ENCODE peak calls at places on chromosome 11, in four cellular contexts. One of them, this sample, is unnamed.

GRCh38 chr11:129576652-129577051 is 201.0 kb downstream of the BARX2 start:
- DNase-seq in effector CD4-positive, alpha-beta T cell: no peak
- DNase-seq in brain microvascular endothelial cell: no peak
- DNase-seq in mucosa of gallbladder: no peak
- DNase-seq in this sample: no peak

GRCh38 chr11:86500500-86501170 is 125.9 kb downstream of the CCDC81 start:
- DNase-seq in effector CD4-positive, alpha-beta T cell: no peak
- DNase-seq in brain microvascular endothelial cell: no peak
- DNase-seq in mucosa of gallbladder: no peak
- DNase-seq in this sample: no peak

GRCh38 chr11:2927851-2928604 is 1.2 kb downstream of the PHLDA2 start:
- DNase-seq in effector CD4-positive, alpha-beta T cell: no peak
- DNase-seq in brain microvascular endothelial cell: no peak
- DNase-seq in mucosa of gallbladder: no peak
- DNase-seq in this sample: no peak

GRCh38 chr11:133271206-133271605 is 261.1 kb downstream of the OPCML start:
- DNase-seq in effector CD4-positive, alpha-beta T cell: no peak
- DNase-seq in brain microvascular endothelial cell: no peak
- DNase-seq in mucosa of gallbladder: no peak
- DNase-seq in this sample: no peak

GRCh38 chr11:47950396-47950795 is 30.0 kb upstream of the PTPRJ start:
- DNase-seq in effector CD4-positive, alpha-beta T cell: peak
- DNase-seq in brain microvascular endothelial cell: no peak
- DNase-seq in mucosa of gallbladder: no peak
- DNase-seq in this sample: no peak

GRCh38 chr11:17400048-17400775 is 11.8 kb upstream of the KCNJ11 start:
- DNase-seq in effector CD4-positive, alpha-beta T cell: no peak
- DNase-seq in brain microvascular endothelial cell: no peak
- DNase-seq in mucosa of gallbladder: no peak
- DNase-seq in this sample: no peak

GRCh38 chr11:105589346-105589745 is 20.5 kb upstream of the GRIA4 start:
- DNase-seq in effector CD4-positive, alpha-beta T cell: no peak
- DNase-seq in brain microvascular endothelial cell: peak
- DNase-seq in mucosa of gallbladder: no peak
- DNase-seq in this sample: no peak

GRCh38 chr11:2355000-2355644 is 22.0 kb upstream of the CD81 start:
- DNase-seq in effector CD4-positive, alpha-beta T cell: no peak
- DNase-seq in brain microvascular endothelial cell: peak
- DNase-seq in mucosa of gallbladder: no peak
- DNase-seq in this sample: no peak

GRCh38 chr11:58629857-58630256 is 7.4 kb downstream of the CNTF start:
- DNase-seq in effector CD4-positive, alpha-beta T cell: no peak
- DNase-seq in brain microvascular endothelial cell: peak
- DNase-seq in mucosa of gallbladder: no peak
- DNase-seq in this sample: no peak

GRCh38 chr11:122044086-122044485 is 71.9 kb downstream of the BLID start:
- DNase-seq in effector CD4-positive, alpha-beta T cell: no peak
- DNase-seq in brain microvascular endothelial cell: no peak
- DNase-seq in mucosa of gallbladder: no peak
- DNase-seq in this sample: no peak

GRCh38 chr11:12470236-12470635 is 92.9 kb downstream of the PARVA start:
- DNase-seq in effector CD4-positive, alpha-beta T cell: no peak
- DNase-seq in brain microvascular endothelial cell: no peak
- DNase-seq in mucosa of gallbladder: no peak
- DNase-seq in this sample: no peak

GRCh38 chr11:121554552-121554951 is 101.8 kb upstream of the SORL1-AS1 start:
- DNase-seq in effector CD4-positive, alpha-beta T cell: no peak
- DNase-seq in brain microvascular endothelial cell: no peak
- DNase-seq in mucosa of gallbladder: no peak
- DNase-seq in this sample: no peak

GRCh38 chr11:30798547-30799236 is 212.5 kb upstream of the MPPED2 start:
- DNase-seq in effector CD4-positive, alpha-beta T cell: no peak
- DNase-seq in brain microvascular endothelial cell: no peak
- DNase-seq in mucosa of gallbladder: no peak
- DNase-seq in this sample: no peak

GRCh38 chr11:13098890-13099289 is 89.8 kb downstream of the RASSF10 start:
- DNase-seq in effector CD4-positive, alpha-beta T cell: no peak
- DNase-seq in brain microvascular endothelial cell: no peak
- DNase-seq in mucosa of gallbladder: no peak
- DNase-seq in this sample: no peak

GRCh38 chr11:106568632-106569031 is 449.6 kb downstream of the GUCY1A2 start:
- DNase-seq in effector CD4-positive, alpha-beta T cell: no peak
- DNase-seq in brain microvascular endothelial cell: no peak
- DNase-seq in mucosa of gallbladder: no peak
- DNase-seq in this sample: no peak

GRCh38 chr11:35747638-35748037 is 85.1 kb downstream of the TRIM44 start:
- DNase-seq in effector CD4-positive, alpha-beta T cell: no peak
- DNase-seq in brain microvascular endothelial cell: no peak
- DNase-seq in mucosa of gallbladder: no peak
- DNase-seq in this sample: no peak

GRCh38 chr11:109552376-109552775 is 130.4 kb downstream of the C11orf87 start:
- DNase-seq in effector CD4-positive, alpha-beta T cell: no peak
- DNase-seq in brain microvascular endothelial cell: no peak
- DNase-seq in mucosa of gallbladder: no peak
- DNase-seq in this sample: no peak

This sample was measured in stomach.